ENCODE peak calls at places on chromosome 21, in six cellular contexts. O is HCT116, Y is K562, D is endothelial cell of umbilical vein, Z is GM23338, A is H1. S is an unnamed sample.

GRCh38 chr21:15001773-15002647 is 62.8 kb downstream of the NRIP1 start:
- DNase-seq in A (no peak), Z (peak), O (no peak), D (no peak), Y (no peak), S (no peak)

GRCh38 chr21:28857720-28858119 is 135.0 kb downstream of the LTN1 start:
- DNase-seq in D (no peak), O (no peak), A (no peak), Y (no peak), Z (no peak), S (no peak)

GRCh38 chr21:23804866-23805265 is 1802.4 kb downstream of the MRPL39 start:
- DNase-seq in O (no peak), Z (no peak), Y (no peak), D (no peak), A (no peak), S (no peak)

GRCh38 chr21:31879251-31879650 is 6.4 kb downstream of the HUNK start:
- DNase-seq in A (no peak), Z (no peak), D (no peak), Y (no peak), O (no peak), S (no peak)

GRCh38 chr21:31236528-31236927 is 107.5 kb downstream of the TIAM1 start:
- DNase-seq in A (no peak), D (no peak), Z (no peak), O (no peak), Y (no peak), S (no peak)

GRCh38 chr21:24046816-24047443 is 1560.4 kb downstream of the MRPL39 start:
- DNase-seq in D (peak), O (no peak), A (no peak), Y (no peak), Z (no peak), S (no peak)

GRCh38 chr21:44552136-44552535 is 831 bp upstream of the KRTAP10-2 start:
- DNase-seq in D (no peak), O (no peak), A (peak), Y (no peak), Z (no peak), S (no peak)

GRCh38 chr21:34205811-34206635 is 132.6 kb downstream of the MRPS6 start:
- DNase-seq in D (no peak), Y (no peak), O (no peak), Z (no peak), A (no peak), S (no peak)

GRCh38 chr21:34282223-34282622 is 81.6 kb upstream of the KCNE2 start:
- DNase-seq in O (no peak), A (no peak), Z (no peak), D (peak), Y (no peak), S (no peak)

GRCh38 chr21:22728091-22728490 is 1729.9 kb downstream of the NCAM2 start:
- DNase-seq in Y (no peak), O (no peak), A (no peak), D (no peak), Z (peak), S (no peak)

GRCh38 chr21:44051462-44051941 is 39.4 kb downstream of the TRAPPC10 start:
- DNase-seq in Z (no peak), D (no peak), Y (no peak), O (no peak), A (no peak), S (no peak)

GRCh38 chr21:34594566-34595234 is 20.2 kb downstream of the RCAN1 start:
- DNase-seq in D (no peak), O (no peak), Z (no peak), Y (no peak), A (peak), S (no peak)

GRCh38 chr21:36692125-36692843 is 6.6 kb upstream of the SIM2 start:
- DNase-seq in D (no peak), O (no peak), A (peak), Y (no peak), Z (peak), S (no peak)

GRCh38 chr21:36694041-36694515 is 4.8 kb upstream of the SIM2 start:
- DNase-seq in Z (peak), A (no peak), D (peak), Y (no peak), O (no peak), S (no peak)

GRCh38 chr21:36693144-36694040 is 5.5 kb upstream of the SIM2 start:
- DNase-seq in D (no peak), A (peak), Y (no peak), Z (peak), O (no peak), S (no peak)

GRCh38 chr21:36691539-36692124 is 7.3 kb upstream of the SIM2 start:
- DNase-seq in O (no peak), Y (no peak), Z (peak), A (no peak), D (no peak), S (no peak)

DNA sequence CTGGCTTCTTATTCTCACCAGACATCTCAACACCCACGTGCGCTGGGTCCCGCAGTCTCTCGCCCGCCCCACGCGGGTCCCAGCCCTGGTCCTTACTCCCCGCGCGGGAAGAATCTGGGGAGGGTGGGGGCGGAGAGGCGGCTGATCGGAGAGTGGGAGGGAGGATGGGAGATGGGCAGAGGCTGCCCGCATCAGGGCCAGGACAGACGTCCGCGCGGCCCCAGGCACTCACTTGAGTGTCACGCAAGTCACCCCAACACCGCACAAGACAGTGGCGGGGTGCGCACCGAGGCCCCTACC is 6.1 kb upstream of the SIM2 start:
- DNase-seq in D (no peak), A (no peak), O (no peak), Y (no peak), Z (no peak), S (no peak)
- TF ChIP-seq EZH2 in D (no peak), A (no peak), O (no peak), Y (no peak), Z (no peak), S (no peak)

GRCh38 chr21:42235593-42235992 is 16.7 kb downstream of the ABCG1 start:
- DNase-seq in Y (peak), D (peak), Z (no peak), O (no peak), A (no peak), S (no peak)

GRCh38 chr21:42233067-42233981 is 14.4 kb downstream of the ABCG1 start:
- DNase-seq in Z (peak), Y (peak), A (no peak), D (peak), O (no peak), S (no peak)

GRCh38 chr21:42236014-42236413 is 17.1 kb downstream of the ABCG1 start:
- DNase-seq in Z (no peak), O (no peak), A (no peak), D (no peak), Y (no peak), S (no peak)

GRCh38 chr21:42234026-42234425 is 15.1 kb downstream of the ABCG1 start:
- DNase-seq in Y (no peak), O (no peak), D (no peak), A (no peak), Z (peak), S (no peak)

GRCh38 chr21:42234464-42235241 is 15.7 kb downstream of the ABCG1 start:
- DNase-seq in O (no peak), Y (peak), Z (peak), A (peak), D (peak), S (no peak)
- TF ChIP-seq POLR2AphosphoS5 in O (peak), Y (no peak), Z (no peak), A (no peak), D (no peak), S (no peak)

GRCh38 chr21:33025471-33026298 is at the start of gene OLIG2:
- DNase-seq in Z (peak), Y (peak), D (peak), O (no peak), A (peak), S (no peak)
- TF ChIP-seq EZH2 in Z (peak), Y (no peak), D (peak), O (no peak), A (no peak), S (peak)

GRCh38 chr21:37367301-37367757 is 756 bp downstream of the DYRK1A start:
- DNase-seq in Z (no peak), O (no peak), D (no peak), A (no peak), Y (peak), S (no peak)

GRCh38 chr21:37363936-37364335 is 2.6 kb upstream of the DYRK1A start:
- DNase-seq in Y (no peak), O (no peak), Z (no peak), A (no peak), D (no peak), S (no peak)

GRCh38 chr21:37366488-37367300 is at the start of gene DYRK1A:
- DNase-seq in O (peak), Y (peak), D (peak), A (peak), Z (peak), S (peak)

GRCh38 chr21:37364722-37365121 is 1.9 kb upstream of the DYRK1A start:
- DNase-seq in Y (no peak), D (no peak), A (no peak), Z (no peak), O (no peak), S (no peak)

DNA sequence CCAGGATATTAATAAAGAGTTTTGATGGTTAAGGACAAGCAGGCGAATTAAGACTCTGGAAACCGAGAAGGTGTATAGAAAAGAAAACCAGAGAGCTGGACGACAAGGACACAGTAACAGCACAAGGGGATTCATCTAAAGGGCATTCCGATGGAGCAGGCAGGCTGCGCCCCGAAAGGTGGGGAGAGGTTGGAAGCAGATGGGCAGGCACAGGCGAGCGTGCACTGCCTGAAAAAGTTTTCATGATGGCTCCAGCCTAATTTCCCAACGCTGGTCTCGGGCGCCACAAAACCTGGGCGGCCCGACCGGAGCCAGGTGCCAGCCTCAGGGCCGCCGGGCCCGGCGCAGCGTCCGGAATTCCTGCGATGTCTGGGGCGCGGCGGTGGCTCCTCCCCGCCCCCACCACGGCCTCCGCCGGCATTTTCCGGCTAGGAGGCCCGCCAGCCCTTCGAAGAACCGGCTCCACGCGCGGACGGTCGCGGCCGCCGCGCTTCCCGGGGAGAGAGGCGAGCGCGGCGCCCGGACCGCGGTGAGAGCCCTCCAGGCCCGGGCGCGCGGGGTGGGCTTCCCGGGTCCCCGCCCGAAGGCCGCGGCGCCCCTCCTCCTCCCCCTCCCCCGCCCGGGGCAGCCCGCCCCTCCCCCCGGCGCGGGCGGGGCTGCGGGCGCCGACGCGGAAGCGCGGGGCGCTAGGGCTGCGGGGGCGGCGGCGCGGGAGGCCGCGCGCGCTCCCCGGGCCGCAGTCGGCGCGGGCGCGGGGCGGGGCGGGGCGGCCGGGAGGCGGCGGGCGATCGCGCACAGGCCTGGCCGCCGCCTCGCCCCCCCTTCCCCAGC is 701 bp upstream of the DYRK1A start:
- DNase-seq in Z (peak), Y (peak), D (peak), O (no peak), A (peak), S (no peak)
- TF ChIP-seq POLR2AphosphoS5 in Z (peak), Y (peak), D (peak), O (peak), A (peak), S (no peak)

GRCh38 chr21:41761211-41762181 is 5.4 kb downstream of the RIPK4 start:
- DNase-seq in Z (peak), D (no peak), Y (no peak), O (no peak), A (no peak), S (no peak)
- TF ChIP-seq EZH2 in Z (peak), D (no peak), Y (no peak), O (no peak), A (no peak), S (no peak)

GRCh38 chr21:42983102-42983501 is 8.7 kb downstream of the PKNOX1 start:
- DNase-seq in Y (no peak), O (no peak), D (peak), Z (no peak), A (no peak), S (no peak)

GRCh38 chr21:42980312-42980958 is 6.1 kb downstream of the PKNOX1 start:
- DNase-seq in Y (no peak), A (no peak), O (no peak), D (no peak), Z (no peak), S (no peak)

GRCh38 chr21:42983869-42984268 is 9.5 kb downstream of the PKNOX1 start:
- DNase-seq in Y (no peak), A (no peak), D (no peak), Z (no peak), O (no peak), S (no peak)

GRCh38 chr21:42981862-42982261 is 7.5 kb downstream of the PKNOX1 start:
- DNase-seq in O (no peak), Z (no peak), D (no peak), Y (no peak), A (no peak), S (no peak)

DNA sequence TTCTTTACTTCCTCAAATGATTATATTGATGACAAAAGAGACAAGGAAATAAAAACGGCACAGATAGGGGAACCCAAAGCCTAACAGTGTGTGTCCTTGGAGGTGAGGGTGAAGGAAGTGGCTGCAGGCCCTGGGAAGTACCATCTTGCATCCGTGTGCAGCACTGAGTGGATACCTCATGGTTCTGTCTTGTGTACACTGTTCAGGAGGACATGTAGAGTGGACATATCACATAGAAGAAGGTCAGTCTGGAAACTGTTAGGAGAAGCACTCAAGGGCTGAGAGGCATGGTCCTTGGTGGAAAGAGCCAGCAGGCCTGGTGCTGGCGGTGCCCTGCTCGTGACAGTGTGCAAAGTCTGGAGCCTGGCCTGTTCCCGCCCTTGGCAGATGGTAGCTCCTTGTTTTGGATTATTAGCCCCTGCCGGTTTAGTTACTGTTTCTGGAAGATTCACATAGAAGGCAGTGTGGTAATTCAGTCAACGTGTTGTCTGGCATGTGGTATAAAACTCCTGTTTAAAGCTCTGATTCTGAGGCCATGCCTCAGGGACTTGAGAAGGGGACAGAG is 6.7 kb downstream of the PKNOX1 start:
- DNase-seq in A (no peak), D (no peak), Z (no peak), Y (no peak), O (no peak), S (no peak)
- TF ChIP-seq POLR2AphosphoS5 in A (no peak), D (no peak), Z (peak), Y (no peak), O (no peak), S (no peak)

DNA sequence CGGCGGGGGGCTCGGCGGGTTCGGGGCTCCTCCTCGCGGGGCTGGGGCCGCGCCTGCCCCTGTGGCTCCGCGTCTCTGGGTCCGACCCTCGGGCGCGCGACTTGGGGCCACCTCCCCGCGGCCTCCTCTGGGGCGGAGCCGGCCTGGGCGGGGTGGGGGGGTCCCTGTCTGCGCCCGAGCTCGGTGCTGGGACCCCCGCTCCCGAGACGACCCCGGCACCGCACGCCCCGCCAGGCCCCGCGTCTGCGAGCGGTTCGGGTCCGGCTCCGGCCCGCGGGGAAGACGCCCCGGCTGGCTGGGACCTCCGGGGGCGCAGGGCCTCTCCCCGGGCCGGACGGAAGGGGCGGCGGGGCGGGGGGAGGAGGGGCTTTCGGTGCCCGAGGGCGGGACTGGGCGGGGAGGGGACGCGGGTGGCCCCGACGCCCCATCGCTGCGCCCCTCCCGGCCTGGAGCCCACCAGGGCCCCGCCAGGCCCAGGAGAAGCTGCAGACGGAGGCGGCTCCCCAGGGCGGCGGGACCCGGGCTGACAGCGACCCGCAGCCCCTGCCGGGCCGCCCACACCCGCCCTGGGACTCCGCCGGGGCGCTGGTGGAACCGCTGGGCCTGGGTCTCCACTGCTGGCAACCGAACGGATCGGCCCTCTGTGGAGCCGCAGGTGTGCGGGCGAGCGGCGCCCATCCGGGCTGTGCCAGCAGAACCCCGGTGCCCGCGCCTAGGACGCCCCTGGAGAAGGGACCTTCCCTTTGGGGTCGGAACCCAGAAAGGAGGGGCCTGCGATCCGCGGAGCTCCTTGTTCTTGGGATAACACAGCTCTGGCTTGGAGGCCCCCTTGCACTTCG is 610 bp downstream of the COL6A2 start:
- DNase-seq in Z (peak), Y (no peak), O (no peak), A (peak), D (no peak), S (no peak)
- TF ChIP-seq EZH2 in Z (no peak), Y (no peak), O (no peak), A (no peak), D (peak), S (no peak)

DNA sequence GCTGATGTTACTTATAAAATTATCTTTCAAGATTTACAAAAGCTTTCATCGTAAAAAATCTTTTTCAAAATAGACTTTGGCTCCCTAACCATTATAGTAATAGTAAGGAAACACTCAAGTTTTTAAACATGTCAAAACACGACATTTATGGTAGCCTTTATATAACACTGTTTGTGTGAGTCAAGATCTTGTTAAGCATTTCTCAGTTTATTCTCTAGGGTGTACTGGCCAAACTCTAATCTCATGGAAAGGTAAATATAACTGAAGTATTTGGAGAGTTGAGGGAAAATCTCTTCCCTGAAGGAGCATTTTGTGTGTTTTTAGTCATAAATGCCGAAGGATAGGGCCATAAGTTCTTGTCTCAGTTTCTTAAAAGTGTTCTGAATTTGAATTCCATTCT is 790.9 kb upstream of the NCAM2 start:
- DNase-seq in A (no peak), D (no peak), Y (no peak), Z (no peak), O (no peak), S (no peak)
- TF ChIP-seq POLR2AphosphoS5 in A (no peak), D (no peak), Y (no peak), Z (no peak), O (no peak), S (no peak)

S was measured in SK-N-MC.